ENCODE peak calls at places on chromosomes 2 and 18, in seven cellular contexts. H is IMR-90, P is neuronal stem cell, T is trophoblast cell, U is H9, V is mesenchymal stem cell, M is H1. J is an unnamed sample.

GRCh38 chr2:62431512-62431911 is 74.5 kb downstream of the TMEM17 start:
- DNase-seq in H (no peak), P (no peak), T (no peak), U (no peak), V (no peak), M (no peak), J (no peak)

GRCh38 chr18:11518788-11519685 is 90.4 kb upstream of the SLC35G4 start:
- DNase-seq in H (peak; percentile 55), P (peak; percentile 51), T (peak; percentile 62), U (peak; percentile 86), V (peak; percentile 58), M (peak; percentile 38), J (peak; percentile 83)

GRCh38 chr2:169302364-169302763 is 60.0 kb downstream of the LRP2 start:
- DNase-seq in H (no peak), P (peak; percentile 44), T (no peak), U (no peak), V (no peak), M (no peak), J (no peak)

GRCh38 chr18:63869374-63869773 is 18.1 kb upstream of the SERPINB2 start:
- DNase-seq in H (peak; percentile 91), P (no peak), T (peak; percentile 99), U (no peak), V (peak; percentile 84), M (no peak), J (no peak)

GRCh38 chr18:9771261-9771976 is 63.3 kb downstream of the RAB31 start:
- DNase-seq in H (peak; percentile 57), P (peak; percentile 69), T (peak; percentile 91), U (peak; percentile 89), V (peak; percentile 84), M (peak; percentile 59), J (peak; percentile 88)

GRCh38 chr2:26629751-26630150 is 11.4 kb downstream of the CIB4 start:
- DNase-seq in H (no peak), P (no peak), T (no peak), U (no peak), V (no peak), M (no peak), J (no peak)

GRCh38 chr18:50558948-50559749 is 738 bp upstream of the MAPK4 start:
- DNase-seq in H (no peak), P (peak; percentile 18), T (no peak), U (no peak), V (no peak), M (no peak), J (no peak)

GRCh38 chr2:98355881-98356280 is 9.6 kb downstream of the CNGA3 start:
- DNase-seq in H (no peak), P (no peak), T (peak; percentile 75), U (no peak), V (no peak), M (no peak), J (peak; percentile 79)

GRCh38 chr2:26489213-26489850 is 11.4 kb upstream of the OTOF start:
- DNase-seq in H (no peak), P (no peak), T (no peak), U (no peak), V (no peak), M (no peak), J (no peak)

GRCh38 chr18:8747440-8747937 is 42.1 kb downstream of the MTCL1 start:
- DNase-seq in H (peak; percentile 96), P (no peak), T (peak; percentile 47), U (no peak), V (peak; percentile 92), M (no peak), J (no peak)

GRCh38 chr2:20052872-20053281 is 1.4 kb upstream of the LAPTM4A start:
- DNase-seq in H (peak; percentile 83), P (no peak), T (peak; percentile 70), U (no peak), V (peak; percentile 78), M (no peak), J (no peak)

GRCh38 chr18:33034941-33035340 is 262.1 kb upstream of the KLHL14 start:
- DNase-seq in H (peak; percentile 0), P (no peak), T (no peak), U (no peak), V (peak; percentile 93), M (no peak), J (no peak)

GRCh38 chr2:67650292-67651133 is 253.4 kb downstream of the ETAA1 start:
- DNase-seq in H (peak; percentile 96), P (peak; percentile 58), T (peak; percentile 31), U (peak; percentile 73), V (peak; percentile 91), M (peak; percentile 38), J (peak; percentile 85)

GRCh38 chr2:178777577-178777976 is 29.6 kb downstream of the TTN start:
- DNase-seq in H (no peak), P (no peak), T (no peak), U (no peak), V (no peak), M (no peak), J (no peak)

GRCh38 chr18:68267583-68267982 is 447.3 kb downstream of the TMX3 start:
- DNase-seq in H (peak; percentile 90), P (no peak), T (peak; percentile 45), U (no peak), V (peak; percentile 60), M (no peak), J (no peak)

GRCh38 chr18:61699397-61700090 is 193.3 kb downstream of the RNF152 start:
- DNase-seq in H (no peak), P (no peak), T (peak; percentile 18), U (no peak), V (no peak), M (no peak), J (no peak)

GRCh38 chr2:176083796-176084261 is at the start of gene EVX2:
- DNase-seq in H (no peak), P (no peak), T (no peak), U (peak; percentile 1), V (no peak), M (no peak), J (no peak)

GRCh38 chr18:36095936-36096519 is 28.7 kb upstream of the RPRD1A start:
- DNase-seq in H (peak; percentile 85), P (peak; percentile 18), T (peak; percentile 78), U (no peak), V (peak; percentile 71), M (no peak), J (peak; percentile 52)

GRCh38 chr2:42223067-42223636 is 54.0 kb downstream of the EML4 start:
- DNase-seq in H (no peak), P (no peak), T (no peak), U (no peak), V (no peak), M (no peak), J (no peak)

GRCh38 chr2:187224989-187225388 is 223.1 kb downstream of the CALCRL start:
- DNase-seq in H (no peak), P (no peak), T (no peak), U (peak; percentile 63), V (no peak), M (peak; percentile 54), J (peak; percentile 91)

GRCh38 chr2:112646791-112647720 is 1.3 kb downstream of the SLC20A1 start:
- DNase-seq in H (no peak), P (no peak), T (peak; percentile 22), U (no peak), V (peak; percentile 36), M (no peak), J (peak; percentile 46)

GRCh38 chr18:51751901-51752300 is 554.4 kb upstream of the MEX3C start:
- DNase-seq in H (no peak), P (no peak), T (no peak), U (no peak), V (no peak), M (no peak), J (no peak)

GRCh38 chr2:16632615-16633014 is 33.0 kb downstream of the CYRIA start:
- DNase-seq in H (no peak), P (peak; percentile 15), T (no peak), U (no peak), V (no peak), M (no peak), J (peak; percentile 26)

GRCh38 chr2:147937744-147938349 is 82.7 kb downstream of the ORC4 start:
- DNase-seq in H (peak; percentile 40), P (peak; percentile 18), T (peak; percentile 69), U (no peak), V (peak; percentile 39), M (no peak), J (peak; percentile 30)

GRCh38 chr2:212157011-212157410 is 381.6 kb downstream of the ERBB4 start:
- DNase-seq in H (peak; percentile 74), P (no peak), T (no peak), U (no peak), V (peak; percentile 82), M (no peak), J (no peak)

GRCh38 chr2:111236027-111236426 is 115.3 kb downstream of the BCL2L11 start:
- DNase-seq in H (no peak), P (no peak), T (no peak), U (no peak), V (no peak), M (no peak), J (no peak)
- H3K18ac ChIP-seq in H (no peak overlapping the region), P (no peak overlapping the region), T (no peak overlapping the region), U (no peak overlapping the region), V (no peak overlapping the region), M (no peak overlapping the region), J (no peak overlapping the region)

DNA sequence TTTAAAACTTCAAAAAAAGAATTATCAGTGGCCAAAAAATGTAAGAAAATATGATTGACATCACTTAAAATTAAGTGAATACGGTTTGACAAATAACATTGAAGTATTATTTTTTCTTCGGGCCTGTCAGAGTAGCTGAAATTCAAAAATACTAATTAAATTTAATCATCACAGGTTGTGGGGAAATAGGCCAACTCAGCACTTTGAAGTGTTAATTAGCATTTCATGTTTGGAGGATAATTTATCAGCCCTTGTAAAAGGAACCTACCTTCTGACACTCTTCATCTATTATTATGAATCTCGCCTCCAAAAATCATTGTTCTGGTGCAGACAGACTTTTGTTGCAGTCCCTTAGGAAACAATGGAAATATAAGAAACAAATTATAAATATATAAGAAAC is 17.6 kb upstream of the OR6B3 start:
- DNase-seq in H (no peak), P (no peak), T (no peak), U (no peak), V (no peak), M (no peak), J (no peak)
- H2BK5ac ChIP-seq in H (no peak overlapping the region), P (no peak overlapping the region), T (no peak overlapping the region), U (no peak overlapping the region), V (no peak overlapping the region), M (no peak overlapping the region), J (no peak overlapping the region)

DNA sequence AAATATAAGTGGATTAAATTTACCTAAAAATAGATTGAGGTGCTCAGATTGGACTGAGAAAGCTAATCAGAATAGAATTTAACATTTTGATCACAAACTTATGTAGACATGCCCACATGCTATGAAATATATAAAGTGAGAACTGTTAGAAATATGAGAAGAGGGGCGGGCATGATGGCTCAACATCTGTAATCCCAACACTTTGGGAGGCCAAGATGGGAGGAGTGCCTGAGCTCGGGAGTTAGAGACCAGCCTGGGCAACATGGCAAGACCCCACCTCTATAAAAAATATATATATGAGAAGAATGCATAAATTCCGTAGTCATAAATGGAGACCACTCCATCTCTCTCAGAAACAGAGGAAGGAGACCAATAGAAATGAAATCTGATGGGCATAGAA is 25.7 kb downstream of the NTSR2 start:
- DNase-seq in H (no peak), P (no peak), T (no peak), U (no peak), V (no peak), M (no peak), J (no peak)
- H3K23ac ChIP-seq in H (no peak overlapping the region), P (no peak overlapping the region), T (no peak overlapping the region), U (no peak overlapping the region), V (no peak overlapping the region), M (no peak overlapping the region), J (no peak overlapping the region)

DNA sequence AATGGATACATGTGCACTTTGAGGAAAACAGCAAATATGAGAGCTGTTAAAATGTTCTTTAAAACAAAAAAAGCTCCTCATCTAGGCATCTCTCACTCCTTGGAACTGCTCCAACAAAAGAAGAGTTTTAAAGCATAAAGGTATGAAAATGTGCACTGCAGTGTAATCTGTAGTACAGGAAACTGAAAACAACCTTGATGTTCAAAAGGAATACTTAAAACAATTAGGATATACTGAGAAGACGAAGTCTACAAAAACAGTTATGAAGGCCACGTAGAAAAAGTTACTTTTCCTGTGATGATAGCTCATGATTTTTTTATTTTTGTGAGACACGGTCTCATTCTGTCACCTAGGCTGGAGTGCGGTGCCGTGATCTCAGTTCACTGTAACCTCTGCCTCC is 2.1 kb upstream of the GPR75 start:
- DNase-seq in H (no peak), P (no peak), T (no peak), U (no peak), V (no peak), M (no peak), J (no peak)
- H3K18ac ChIP-seq in H (no peak overlapping the region), P (no peak overlapping the region), T (no peak overlapping the region), U (no peak overlapping the region), V (no peak overlapping the region), M (no peak overlapping the region), J (no peak overlapping the region)